ENCODE peak calls at places on chromosomes 3 and 15, in six cellular contexts. I is A549, C is endothelial cell of umbilical vein, K is K562, X is HepG2, G is GM12878. D is an unnamed sample.

GRCh38 chr3:60079076-60079475 is 1029.3 kb upstream of the CFAP20DC start:
- DNase-seq in C (no peak), X (no peak), K (peak), I (no peak), G (no peak), D (no peak)

GRCh38 chr3:12938258-12938711 is 96.9 kb upstream of the RPL32 start:
- DNase-seq in I (no peak), G (no peak), K (no peak), C (no peak), X (no peak), D (no peak)

GRCh38 chr15:57476533-57476975 is 100.2 kb downstream of the CGNL1 start:
- DNase-seq in C (peak), X (peak), I (no peak), K (no peak), G (no peak), D (no peak)

GRCh38 chr3:7205535-7206331 is 344.8 kb downstream of the GRM7 start:
- DNase-seq in G (peak), I (no peak), K (no peak), C (peak), X (no peak), D (no peak)

GRCh38 chr15:56286213-56286612 is 42.5 kb upstream of the RFX7 start:
- DNase-seq in G (no peak), X (no peak), I (peak), K (peak), C (no peak), D (peak)

GRCh38 chr3:117793684-117794304 is 1084.2 kb downstream of the TUSC7 start:
- DNase-seq in X (no peak), C (no peak), I (no peak), K (no peak), G (no peak), D (no peak)

GRCh38 chr15:94887406-94887805 is 656.0 kb downstream of the MCTP2 start:
- DNase-seq in I (no peak), G (no peak), X (no peak), K (no peak), C (no peak), D (no peak)

GRCh38 chr3:172646439-172647015 is 64.3 kb downstream of the NCEH1 start:
- DNase-seq in K (peak), C (peak), X (no peak), G (no peak), I (no peak), D (no peak)

GRCh38 chr3:127688022-127688415 is 15.3 kb downstream of the ABTB1 start:
- DNase-seq in K (no peak), I (no peak), G (no peak), X (no peak), C (no peak), D (no peak)

GRCh38 chr3:56467108-56467507 is 1.2 kb downstream of the ERC2 start:
- DNase-seq in C (peak), G (no peak), I (peak), K (peak), X (peak), D (no peak)

GRCh38 chr3:183638092-183638644 is 2.7 kb downstream of the KLHL24 start:
- DNase-seq in X (no peak), C (peak), K (no peak), I (no peak), G (no peak), D (no peak)

GRCh38 chr15:49415638-49416037 is 7.4 kb upstream of the FGF7 start:
- DNase-seq in C (peak), X (no peak), K (no peak), G (no peak), I (no peak), D (no peak)

GRCh38 chr15:82530606-82531379 is 9.5 kb downstream of the RPS17 start:
- DNase-seq in K (peak), G (peak), I (peak), C (peak), X (peak), D (peak)

GRCh38 chr3:77081240-77081661 is 41.4 kb downstream of the ROBO2 start:
- DNase-seq in C (no peak), K (no peak), G (no peak), X (no peak), I (no peak), D (no peak)

GRCh38 chr3:182909318-182910040 is 70.9 kb downstream of the DCUN1D1 start:
- DNase-seq in I (peak), K (peak), G (no peak), X (no peak), C (peak), D (peak)

GRCh38 chr15:69757186-69757585 is 304.6 kb downstream of the RPLP1 start:
- DNase-seq in I (no peak), X (no peak), G (no peak), C (no peak), K (no peak), D (peak)

GRCh38 chr3:127967296-127967695 is 52.3 kb downstream of the KBTBD12 start:
- DNase-seq in G (no peak), C (no peak), K (no peak), I (no peak), X (no peak), D (no peak)

GRCh38 chr15:89827821-89828220 is 13.2 kb upstream of the ANPEP start:
- DNase-seq in I (no peak), C (no peak), X (no peak), K (no peak), G (no peak), D (no peak)

GRCh38 chr3:150521458-150521857 is 24.8 kb downstream of the SERP1 start:
- DNase-seq in G (no peak), K (peak), X (no peak), I (no peak), C (no peak), D (no peak)

GRCh38 chr3:111751961-111752360 is 107.1 kb upstream of the PHLDB2 start:
- DNase-seq in I (no peak), C (no peak), K (no peak), X (no peak), G (no peak), D (no peak)

GRCh38 chr3:122940628-122941086 is 86.9 kb downstream of the SEMA5B start:
- DNase-seq in X (no peak), C (no peak), G (no peak), I (no peak), K (no peak), D (no peak)

GRCh38 chr15:78983146-78983918 is 38.5 kb upstream of the CTSH start:
- DNase-seq in G (no peak), C (no peak), K (no peak), I (no peak), X (no peak), D (no peak)

GRCh38 chr3:120081719-120082118 is 12.5 kb downstream of the GSK3B start:
- DNase-seq in I (no peak), K (no peak), G (no peak), X (no peak), C (no peak), D (no peak)

GRCh38 chr3:14822875-14823807 is 4.4 kb downstream of the FGD5 start:
- DNase-seq in C (peak), I (no peak), G (no peak), X (no peak), K (no peak), D (peak)

GRCh38 chr15:55916666-55917409 is 76.6 kb downstream of the NEDD4 start:
- DNase-seq in X (no peak), C (no peak), G (no peak), K (no peak), I (peak), D (no peak)

DNA sequence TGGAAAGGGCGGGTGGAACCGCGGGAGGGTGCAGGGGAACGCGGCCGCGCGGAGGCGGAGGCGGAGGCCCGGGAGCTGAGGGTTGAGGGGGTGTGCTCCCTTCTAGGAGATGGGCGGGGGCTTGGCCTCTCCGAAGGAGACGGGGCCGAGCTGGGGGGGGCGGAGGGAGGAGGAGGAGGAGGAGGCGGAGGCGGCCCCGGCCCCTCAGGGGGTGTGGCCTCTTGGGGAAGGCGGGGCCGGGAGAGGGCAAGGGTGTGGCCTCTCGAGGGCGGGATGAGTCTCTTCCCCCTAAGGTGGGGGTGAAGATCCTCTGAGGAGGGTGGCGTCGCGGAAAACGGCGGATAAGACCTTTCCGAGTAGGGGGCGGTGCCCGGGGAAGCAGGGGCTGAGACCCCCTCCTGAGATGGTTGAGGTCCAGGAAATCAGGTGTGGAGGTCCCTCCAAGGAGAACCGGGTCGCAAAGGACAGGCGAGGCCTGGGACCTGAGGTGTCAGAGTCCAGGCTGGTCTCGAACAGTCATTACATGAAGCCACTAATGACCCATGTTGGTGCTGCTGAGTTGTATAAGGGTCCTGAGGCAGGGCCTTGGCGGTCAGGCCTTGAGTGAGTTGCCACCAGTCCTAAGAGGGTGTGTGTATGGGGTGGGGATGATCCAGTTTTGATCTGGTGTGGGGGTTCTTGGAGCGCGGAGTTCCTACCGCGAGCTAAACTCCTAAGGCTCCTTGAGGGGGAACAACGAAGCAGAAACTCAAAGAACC is 759 bp downstream of the WDR6 start:
- DNase-seq in K (peak), G (no peak), I (peak), C (peak), X (peak), D (peak)
- TF ChIP-seq MYC in K (no peak), G (no peak), I (no peak), C (no peak), X (no peak), D (no peak)

GRCh38 chr3:188976407-188976806 is 195.4 kb upstream of the TPRG1 start:
- DNase-seq in I (no peak), X (no peak), G (no peak), C (no peak), K (no peak), D (no peak)
- H3K4me3 ChIP-seq in I (no peak), X (no peak), G (no peak), C (no peak), K (no peak), D (no peak)

DNA sequence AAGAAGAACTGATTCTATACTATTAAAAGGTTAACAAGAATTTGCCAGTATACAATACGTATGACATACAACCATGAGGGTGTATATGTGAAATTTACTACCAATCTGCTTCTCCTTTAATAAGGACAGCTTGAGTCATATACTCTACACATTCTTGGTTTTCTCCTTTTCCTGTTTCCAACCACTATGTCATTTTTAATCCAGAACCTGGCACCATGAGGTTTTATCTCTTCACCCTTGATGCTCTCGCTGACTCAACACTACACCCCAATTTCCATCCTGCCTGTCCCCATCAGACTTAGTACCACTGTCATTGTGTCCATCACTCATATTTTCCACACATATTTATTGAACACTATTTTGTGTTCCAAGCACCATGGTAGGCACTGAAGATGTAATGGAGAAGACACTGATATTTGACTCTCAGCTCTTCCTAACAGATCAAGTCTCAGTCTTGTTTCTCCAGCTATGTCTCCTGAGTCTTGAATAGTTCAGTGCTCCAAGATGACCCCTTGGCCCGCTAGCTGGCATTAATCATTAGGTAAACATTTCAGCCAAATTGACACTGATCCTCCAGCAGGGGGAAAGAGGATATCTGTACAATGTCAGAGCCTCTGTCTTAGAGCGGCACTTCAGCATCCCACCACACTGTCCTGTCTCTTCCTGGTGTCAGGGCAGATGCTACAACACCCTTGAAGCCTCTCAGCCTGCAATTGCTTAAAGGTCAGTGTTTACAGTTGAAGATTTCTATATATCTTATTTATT is 11.2 kb upstream of the COL8A1 start:
- DNase-seq in C (peak), G (no peak), X (no peak), K (no peak), I (peak), D (no peak)
- TF ChIP-seq MYC in C (no peak), G (no peak), X (no peak), K (no peak), I (no peak), D (no peak)

DNA sequence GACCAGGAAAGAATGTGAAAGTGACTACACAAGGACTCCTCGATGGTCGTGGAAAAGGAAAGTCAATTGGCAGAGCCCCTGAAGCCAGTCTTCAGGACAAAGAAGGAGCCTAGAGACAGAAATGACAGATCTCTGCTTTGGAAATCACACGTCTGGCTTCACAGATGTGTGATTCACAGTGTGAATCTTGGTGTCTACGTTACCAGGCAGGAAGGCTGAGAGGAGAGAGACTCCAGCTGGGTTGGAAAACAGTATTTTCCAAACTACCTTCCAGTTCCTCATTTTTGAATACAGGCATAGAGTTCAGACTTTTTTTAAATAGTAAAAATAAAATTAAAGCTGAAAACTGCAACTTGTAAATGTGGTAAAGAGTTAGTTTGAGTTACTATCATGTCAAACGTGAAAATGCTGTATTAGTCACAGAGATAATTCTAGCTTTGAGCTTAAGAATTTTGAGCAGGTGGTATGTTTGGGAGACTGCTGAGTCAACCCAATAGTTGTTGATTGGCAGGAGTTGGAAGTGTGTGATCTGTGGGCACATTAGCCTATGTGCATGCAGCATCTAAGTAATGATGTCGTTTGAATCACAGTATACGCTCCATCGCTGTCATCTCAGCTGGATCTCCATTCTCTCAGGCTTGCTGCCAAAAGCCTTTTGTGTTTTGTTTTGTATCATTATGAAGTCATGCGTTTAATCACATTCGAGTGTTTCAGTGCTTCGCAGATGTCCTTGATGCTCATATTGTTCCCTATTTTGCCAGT is 6.0 kb downstream of the CCR2 start:
- DNase-seq in G (peak), K (no peak), I (no peak), X (no peak), C (no peak), D (peak)
- H3K4me3 ChIP-seq in G (no peak), K (no peak), I (no peak), X (no peak), C (no peak), D (no peak)

GRCh38 chr15:100931143-100931890 is 12.2 kb downstream of the LRRK1 start:
- DNase-seq in G (no peak), K (no peak), C (no peak), X (no peak), I (no peak), D (no peak)

GRCh38 chr15:100926971-100927756 is 8.0 kb downstream of the LRRK1 start:
- DNase-seq in X (no peak), K (no peak), I (no peak), G (no peak), C (no peak), D (no peak)

GRCh38 chr15:100928632-100929280 is 9.6 kb downstream of the LRRK1 start:
- DNase-seq in K (no peak), C (no peak), I (no peak), G (no peak), X (no peak), D (no peak)

GRCh38 chr15:100930306-100930848 is 11.2 kb downstream of the LRRK1 start:
- DNase-seq in G (no peak), X (no peak), I (no peak), K (no peak), C (no peak), D (no peak)

GRCh38 chr15:100929641-100930042 is 10.5 kb downstream of the LRRK1 start:
- DNase-seq in G (no peak), C (no peak), X (no peak), I (no peak), K (no peak), D (no peak)
- TF ChIP-seq MYC in G (no peak), C (no peak), X (no peak), I (no peak), K (no peak), D (no peak)

DNA sequence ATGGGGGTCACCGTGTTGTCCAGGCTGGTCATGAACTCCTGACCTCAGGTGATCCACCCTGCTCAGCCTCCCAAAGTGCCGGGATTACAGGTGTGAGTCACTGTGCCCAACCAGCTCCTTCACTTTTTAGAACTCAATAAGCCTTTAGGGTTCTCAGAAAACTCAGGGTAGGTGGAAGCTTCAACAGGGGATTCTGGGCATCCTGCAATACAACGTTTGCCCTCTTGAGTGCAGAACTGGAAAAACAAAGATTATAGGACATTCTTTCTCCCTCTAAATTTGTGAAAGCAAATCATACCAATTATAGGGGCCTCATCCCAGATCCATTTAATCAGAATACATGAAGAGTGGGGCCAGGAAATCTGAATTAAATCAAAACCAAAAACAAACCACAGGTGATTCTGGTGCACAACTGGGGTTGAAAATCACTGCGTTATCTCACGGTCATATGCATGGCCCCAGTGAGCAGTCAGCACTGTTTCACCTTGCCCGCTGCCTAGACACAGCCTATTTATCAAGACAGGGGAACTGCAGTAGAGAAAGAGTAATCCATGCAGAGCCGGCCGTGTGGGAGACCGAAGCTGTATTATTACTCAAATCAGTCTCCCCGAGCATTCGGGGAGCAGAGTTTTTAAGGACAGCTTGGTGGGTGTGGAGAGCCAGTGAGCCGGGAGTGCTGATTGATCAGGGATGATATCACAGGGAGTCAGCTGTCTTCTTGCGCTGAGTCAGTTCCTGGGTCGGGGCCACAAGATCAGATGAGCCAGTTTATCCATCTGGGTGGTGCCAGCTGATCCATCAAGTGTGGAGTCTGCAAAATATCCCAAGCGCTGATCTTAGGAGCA is 58.4 kb downstream of the TMEM44 start:
- DNase-seq in C (no peak), I (no peak), K (peak), G (no peak), X (no peak), D (no peak)
- H3K4me3 ChIP-seq in C (no peak), I (no peak), K (no peak), G (no peak), X (no peak), D (no peak)

DNA sequence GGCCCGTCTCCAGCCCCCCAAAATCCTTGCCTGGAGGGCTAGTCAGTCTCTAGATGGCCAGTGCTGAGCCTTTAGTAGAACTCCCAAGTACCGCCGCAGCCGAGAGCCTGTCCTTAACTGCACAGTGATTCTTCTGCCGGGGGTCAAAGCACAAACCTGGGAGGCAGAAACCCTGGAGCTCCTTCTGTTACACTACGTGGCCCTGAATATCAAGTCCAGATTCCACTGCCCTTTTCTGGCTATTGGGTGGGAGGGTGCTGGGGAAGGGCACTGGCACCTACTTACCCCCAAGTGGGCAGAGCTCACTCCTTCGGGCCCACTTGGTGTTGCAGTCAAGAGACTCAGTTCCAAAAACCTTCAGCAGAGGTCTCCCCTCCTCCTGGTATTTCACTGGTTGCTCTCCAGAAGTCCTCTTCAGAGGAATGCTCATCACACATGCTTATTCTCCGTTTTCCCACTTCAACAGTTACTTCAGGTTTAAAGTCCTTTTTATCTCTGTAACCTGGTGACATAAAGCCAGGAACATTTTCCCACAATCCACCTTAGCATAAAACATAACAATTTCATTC is 10.8 kb downstream of the PDHB start:
- DNase-seq in C (no peak), K (peak), I (peak), G (no peak), X (peak), D (peak)
- TF ChIP-seq MYC in C (no peak), K (no peak), I (no peak), G (no peak), X (no peak), D (no peak)